ENCODE peak calls at places on chromosomes 16 and 17, in nine cellular contexts. O is right atrium auricular region, D is Caco-2, A is stomach, I is pancreas, K is GM23338, M is heart right ventricle, N is GM23248, L is endothelial cell of umbilical vein. C is an unnamed sample.

GRCh38 chr16:1108299-1109252 is 12.5 kb upstream of the C1QTNF8 start:
- DNase-seq in L (no peak), I (peak; percentile 83), A (peak; percentile 87), K (no peak), D (no peak), O (no peak), M (no peak), N (peak; percentile 59), C (peak; percentile 35)

GRCh38 chr16:82329504-82330192 is 159.6 kb upstream of the MPHOSPH6 start:
- DNase-seq in O (no peak), N (no peak), L (no peak), D (peak; percentile 51), M (no peak), K (peak; percentile 21), I (peak; percentile 41), A (peak; percentile 82), C (no peak)

GRCh38 chr16:87201052-87201451 is 116.1 kb downstream of the C16orf95 start:
- DNase-seq in M (peak; percentile 69), O (peak; percentile 85), A (no peak), I (peak; percentile 21), D (no peak), L (peak; percentile 34), N (peak; percentile 99), K (no peak), C (no peak)

GRCh38 chr16:9594047-9594446 is 502.6 kb downstream of the HAPSTR1 start:
- DNase-seq in M (no peak), D (no peak), O (no peak), I (no peak), L (no peak), A (no peak), N (no peak), K (no peak), C (no peak)

GRCh38 chr17:27497696-27498095 is 41.4 kb downstream of the KSR1 start:
- DNase-seq in A (no peak), K (no peak), D (no peak), N (no peak), M (no peak), O (no peak), I (no peak), L (no peak), C (no peak)

GRCh38 chr17:80006339-80006720 is 29.3 kb downstream of the TBC1D16 start:
- DNase-seq in N (no peak), I (no peak), D (no peak), O (no peak), M (no peak), L (no peak), A (no peak), K (no peak), C (no peak)

GRCh38 chr16:67277999-67278772 is 1.1 kb upstream of the PLEKHG4 start:
- DNase-seq in A (no peak), M (no peak), L (peak; percentile 69), I (no peak), D (no peak), O (no peak), N (peak; percentile 93), K (peak; percentile 80), C (no peak)

GRCh38 chr17:79672496-79672895 is 58.2 kb upstream of the ENPP7 start:
- DNase-seq in L (no peak), M (no peak), K (no peak), I (no peak), A (no peak), N (no peak), O (no peak), D (no peak), C (no peak)

GRCh38 chr17:69486779-69487637 is 72.5 kb downstream of the MAP2K6 start:
- DNase-seq in M (no peak), O (no peak), D (no peak), L (no peak), N (no peak), I (no peak), A (no peak), K (no peak), C (no peak)

GRCh38 chr16:88601313-88602036 is 31.3 kb downstream of the ZC3H18 start:
- DNase-seq in I (no peak), D (no peak), L (no peak), N (no peak), K (no peak), A (no peak), M (no peak), O (no peak), C (no peak)

GRCh38 chr16:66916518-66916917 is 2.2 kb downstream of the CDH16 start:
- DNase-seq in I (no peak), L (no peak), N (no peak), O (no peak), A (no peak), K (no peak), M (no peak), D (no peak), C (no peak)

GRCh38 chr17:12643812-12644211 is 21.9 kb upstream of the MYOCD start:
- DNase-seq in O (no peak), M (no peak), A (no peak), L (no peak), I (no peak), K (no peak), D (no peak), N (no peak), C (no peak)

GRCh38 chr16:89946515-89946914 is 2.0 kb upstream of the DEF8 start:
- DNase-seq in L (no peak), O (no peak), N (no peak), I (no peak), A (no peak), M (no peak), K (no peak), D (no peak), C (no peak)

GRCh38 chr16:79288046-79288445 is 312.5 kb downstream of the MAF start:
- DNase-seq in N (no peak), K (no peak), A (no peak), O (no peak), I (no peak), L (no peak), M (no peak), D (no peak), C (no peak)

GRCh38 chr17:82039695-82040299 is 2.3 kb upstream of the DCXR start:
- DNase-seq in M (no peak), N (no peak), K (no peak), I (no peak), A (peak; percentile 77), L (no peak), D (no peak), O (no peak), C (no peak)

GRCh38 chr17:8123695-8124349 is at the start of gene HES7:
- DNase-seq in I (peak; percentile 33), M (peak; percentile 41), D (no peak), K (peak; percentile 92), N (peak; percentile 44), L (peak; percentile 7), A (no peak), O (no peak), C (peak; percentile 95)

GRCh38 chr17:4854181-4854681 is 21.1 kb downstream of the MINK1 start:
- DNase-seq in O (no peak), A (no peak), I (no peak), M (no peak), L (peak; percentile 38), K (no peak), D (peak; percentile 50), N (peak; percentile 34), C (no peak)

GRCh38 chr16:51024703-51025102 is 126.4 kb downstream of the SALL1 start:
- DNase-seq in D (no peak), K (no peak), A (no peak), N (no peak), L (no peak), I (no peak), M (no peak), O (no peak), C (no peak)

GRCh38 chr16:31874354-31875111 is 926 bp downstream of the ZNF267 start:
- DNase-seq in L (peak; percentile 62), D (peak; percentile 46), I (no peak), A (no peak), N (peak; percentile 69), O (no peak), K (no peak), M (no peak), C (peak; percentile 40)
- H3K4me1 ChIP-seq in L (peaks cover 47% of the 10 kb centered on the region), D (peaks cover 24% of the 10 kb centered on the region), I (peaks cover 13% of the 10 kb centered on the region), A (peaks cover 49% of the 10 kb centered on the region), N (peaks cover 39% of the 10 kb centered on the region), O (peaks cover 46% of the 10 kb centered on the region), K (peaks cover 16% of the 10 kb centered on the region), M (peaks cover 10% of the 10 kb centered on the region), C (peaks cover 29% of the 10 kb centered on the region)

DNA sequence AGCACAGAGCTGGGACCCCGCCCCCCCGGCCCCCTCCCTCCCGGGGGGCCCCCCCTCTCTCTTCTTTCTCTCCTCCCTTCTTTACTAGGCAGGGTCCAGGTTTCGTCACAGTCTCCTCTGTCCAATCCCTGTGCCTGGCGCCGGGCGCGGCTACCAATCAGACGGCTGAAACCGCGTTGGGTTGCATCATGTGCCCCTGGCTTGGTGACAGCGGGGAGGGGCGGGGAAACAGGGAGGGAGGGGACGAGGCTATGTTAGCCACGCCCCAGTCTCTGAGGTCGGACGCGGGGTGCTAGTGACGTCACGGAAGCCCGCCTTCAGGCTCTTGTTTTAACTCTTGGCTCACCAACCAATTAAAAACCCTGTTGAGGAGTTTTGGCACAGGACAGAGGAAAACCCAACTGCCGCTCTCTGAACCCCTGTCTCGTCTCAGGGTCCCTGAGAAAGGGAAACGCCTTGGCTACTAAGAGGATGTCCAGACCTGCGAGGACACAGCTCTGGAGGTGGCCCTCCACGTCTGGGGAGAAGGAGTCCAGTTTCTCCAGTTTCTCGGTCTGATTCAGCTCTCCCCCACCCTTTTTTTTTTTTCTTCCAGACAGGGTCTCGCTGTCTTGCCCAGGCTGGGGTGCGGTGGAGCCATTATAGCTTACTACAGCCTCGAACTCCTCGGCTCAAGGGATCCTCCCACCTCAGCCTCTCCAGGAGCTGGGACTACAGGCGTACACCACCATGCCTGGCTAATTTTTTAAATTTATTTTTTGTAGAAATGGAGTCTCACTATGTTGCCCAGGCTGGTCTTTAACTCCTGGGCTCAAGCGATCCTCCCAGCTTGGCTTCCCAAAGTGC is 441 bp upstream of the PLEKHH3 start:
- DNase-seq in I (peak; percentile 100), O (peak; percentile 100), M (peak; percentile 100), L (peak; percentile 100), K (peak; percentile 100), D (peak; percentile 99), N (peak; percentile 100), A (peak; percentile 100), C (peak; percentile 100)
- H3K4me3 ChIP-seq in I (peak overlapping the region; percentile 90), O (peak overlapping the region; percentile 63), M (peak overlapping the region; percentile 86), L (peak overlapping the region; percentile 87), K (peak overlapping the region; percentile 92), D (peak overlapping the region; percentile 85), N (peak overlapping the region; percentile 87), A (peak overlapping the region; percentile 96), C (peak overlapping the region; percentile 80)

DNA sequence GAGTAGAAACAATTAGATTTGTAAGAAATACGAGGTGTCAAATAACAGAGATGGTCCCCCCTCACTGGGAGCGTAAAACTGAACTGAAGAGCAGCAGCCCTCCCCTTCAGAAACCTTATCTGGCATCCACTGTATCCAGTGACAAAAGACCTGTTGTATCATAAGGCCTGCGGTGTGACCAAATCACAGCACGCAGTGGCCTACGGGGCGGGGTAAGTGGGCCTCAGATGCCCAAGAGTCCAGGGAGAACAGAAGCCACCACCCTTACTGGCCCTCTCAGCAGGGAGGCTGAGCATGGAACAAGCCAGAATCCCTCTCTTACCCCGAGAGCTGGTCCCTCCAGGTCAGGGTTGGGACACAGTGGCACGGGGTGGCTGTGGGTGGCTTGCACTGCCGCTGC is 5.5 kb downstream of the JMJD6 start:
- DNase-seq in D (no peak), N (no peak), I (no peak), K (no peak), O (no peak), M (no peak), A (no peak), L (no peak), C (no peak)
- H3K4me1 ChIP-seq in D (no peaks in the 10 kb centered on the region), N (peaks cover 31% of the 10 kb centered on the region), I (peaks cover 16% of the 10 kb centered on the region), K (peaks cover 6% of the 10 kb centered on the region), O (peaks cover 63% of the 10 kb centered on the region), M (peaks cover 56% of the 10 kb centered on the region), A (peaks cover 32% of the 10 kb centered on the region), L (peaks cover 15% of the 10 kb centered on the region), C (no peaks in the 10 kb centered on the region)

GRCh38 chr17:75647061-75647460 is 13.8 kb downstream of the SMIM5 start:
- DNase-seq in O (no peak), N (no peak), M (no peak), K (no peak), D (no peak), L (no peak), A (no peak), I (no peak), C (no peak)
- H3K4me3 ChIP-seq in O (no peak overlapping the region), N (no peak overlapping the region), M (no peak overlapping the region), K (no peak overlapping the region), D (no peak overlapping the region), L (no peak overlapping the region), A (peak overlapping the region; percentile 33), I (no peak overlapping the region), C (no peak overlapping the region)

C was measured in HAP-1.